ENCODE peak calls at places on chromosomes 13 and 19, in nine cellular contexts. O is AG04450, X is AG09319, M is HFFc6, K is choroid plexus epithelial cell, S is mesothelial cell of epicardium, W is endodermal cell, B is GM10248, Y is foreskin fibroblast. P is an unnamed sample.

GRCh38 chr13:76965759-76966421 is 17.6 kb downstream of the ACOD1 start:
- DNase-seq in S (peak; percentile 63), W (no peak), X (peak; percentile 75), B (no peak), M (peak; percentile 88), K (peak; percentile 93), Y (peak; percentile 92), O (peak; percentile 26), P (no peak)

GRCh38 chr13:71290963-71291937 is 575.8 kb downstream of the DACH1 start:
- DNase-seq in Y (peak; percentile 11), M (no peak), B (peak; percentile 16), W (no peak), X (peak; percentile 8), O (no peak), S (no peak), K (peak; percentile 46), P (peak; percentile 12)

GRCh38 chr13:19589312-19589711 is 28.0 kb upstream of the TPTE2 start:
- DNase-seq in O (no peak), W (no peak), M (no peak), B (no peak), K (no peak), S (no peak), X (no peak), Y (no peak), P (no peak)

GRCh38 chr13:69389899-69390298 is 717.7 kb upstream of the ATXN8OS start:
- DNase-seq in M (no peak), S (no peak), W (no peak), O (no peak), B (no peak), X (peak; percentile 7), Y (peak; percentile 3), K (peak; percentile 1), P (no peak)

GRCh38 chr13:31980842-31981241 is 50.7 kb upstream of the FRY start:
- DNase-seq in K (no peak), O (no peak), B (no peak), W (no peak), X (no peak), Y (no peak), M (no peak), S (no peak), P (no peak)

GRCh38 chr19:35135389-35135909 is 590 bp upstream of the LGI4 start:
- DNase-seq in X (no peak), Y (peak; percentile 81), W (peak; percentile 94), M (peak; percentile 42), B (peak; percentile 89), S (peak; percentile 86), K (peak; percentile 73), O (no peak), P (peak; percentile 93)

GRCh38 chr13:59236309-59236939 is 927.3 kb downstream of the DIAPH3 start:
- DNase-seq in M (no peak), X (no peak), S (no peak), O (no peak), B (no peak), K (no peak), W (no peak), Y (no peak), P (no peak)

GRCh38 chr19:19224852-19225494 is 13.2 kb downstream of the NCAN start:
- DNase-seq in O (peak; percentile 4), K (peak; percentile 58), S (peak; percentile 73), B (peak; percentile 89), X (peak; percentile 8), Y (peak; percentile 76), W (peak; percentile 97), M (peak; percentile 39), P (peak; percentile 93)

GRCh38 chr19:38090561-38090960 is 133.5 kb downstream of the DPF1 start:
- DNase-seq in B (no peak), M (no peak), X (no peak), Y (no peak), K (no peak), O (no peak), S (no peak), W (no peak), P (no peak)

GRCh38 chr19:3179739-3180293 is 1.2 kb downstream of the S1PR4 start:
- DNase-seq in O (no peak), Y (no peak), W (no peak), K (no peak), B (no peak), M (no peak), X (no peak), S (no peak), P (peak; percentile 60)

DNA sequence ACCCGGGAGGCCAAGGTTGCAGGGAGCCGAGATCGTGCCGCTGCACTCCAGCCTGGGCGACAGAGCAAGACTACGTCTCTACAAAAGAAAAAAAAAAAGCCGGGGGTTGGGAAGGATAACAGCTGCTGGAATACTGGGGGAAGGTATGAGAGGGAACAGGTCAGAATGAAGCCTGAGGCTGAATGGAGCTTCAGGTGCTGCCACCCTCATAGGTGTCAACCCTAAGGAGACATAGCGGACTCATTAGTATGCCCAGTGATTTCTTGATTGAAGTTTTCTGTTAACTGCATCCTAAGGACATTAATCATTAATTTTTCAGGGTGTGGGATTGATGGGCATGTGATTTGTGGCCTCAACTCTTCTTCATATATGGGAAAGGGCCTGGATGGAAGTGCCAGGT is 6.0 kb downstream of the SMARCA4 start:
- DNase-seq in K (no peak), W (no peak), Y (no peak), X (no peak), B (no peak), M (no peak), S (no peak), O (no peak), P (no peak)
- TF ChIP-seq CTCF in K (no peak), W (no peak), Y (no peak), X (no peak), B (no peak), M (no peak), S (no peak), O (no peak), P (no peak)

DNA sequence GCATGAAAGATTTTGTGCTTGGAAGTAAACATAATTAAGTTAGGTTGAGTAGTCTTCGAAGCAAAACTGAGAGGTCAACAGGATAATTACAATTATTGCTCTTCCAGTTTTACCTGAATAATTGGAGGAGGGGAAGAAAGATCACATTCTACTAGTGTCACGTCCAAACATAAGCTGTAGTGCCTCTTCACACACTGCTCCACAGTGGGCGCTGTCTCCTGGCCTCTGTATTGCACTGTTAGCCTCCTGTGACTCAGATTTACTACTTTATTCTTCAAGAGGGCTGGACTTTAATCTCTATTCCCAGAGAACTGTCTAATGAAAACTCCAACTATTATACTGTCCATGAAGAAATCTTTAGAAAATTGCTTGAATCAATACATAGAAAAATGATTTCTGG is 62.9 kb downstream of the TRPC4 start:
- DNase-seq in S (no peak), M (no peak), W (no peak), Y (no peak), O (no peak), X (no peak), B (no peak), K (no peak), P (no peak)
- TF ChIP-seq CTCF in S (no peak), M (no peak), W (peak; percentile 46), Y (no peak), O (no peak), X (no peak), B (no peak), K (peak; percentile 25), P (no peak)

GRCh38 chr13:41944635-41945401 is 16.1 kb downstream of the VWA8 start:
- DNase-seq in B (no peak), W (no peak), M (no peak), X (no peak), S (no peak), K (no peak), Y (no peak), O (no peak), P (no peak)

GRCh38 chr13:41941174-41941573 is 19.7 kb downstream of the VWA8 start:
- DNase-seq in O (no peak), Y (no peak), S (no peak), B (no peak), X (no peak), K (peak; percentile 34), W (no peak), M (no peak), P (no peak)

GRCh38 chr13:41939403-41939802 is 21.5 kb downstream of the VWA8 start:
- DNase-seq in W (no peak), Y (no peak), M (no peak), B (no peak), O (no peak), X (no peak), S (no peak), K (no peak), P (no peak)

GRCh38 chr13:41944229-41944628 is 16.7 kb downstream of the VWA8 start:
- DNase-seq in M (no peak), K (peak; percentile 36), W (no peak), Y (peak; percentile 19), B (no peak), S (no peak), X (no peak), O (no peak), P (no peak)

DNA sequence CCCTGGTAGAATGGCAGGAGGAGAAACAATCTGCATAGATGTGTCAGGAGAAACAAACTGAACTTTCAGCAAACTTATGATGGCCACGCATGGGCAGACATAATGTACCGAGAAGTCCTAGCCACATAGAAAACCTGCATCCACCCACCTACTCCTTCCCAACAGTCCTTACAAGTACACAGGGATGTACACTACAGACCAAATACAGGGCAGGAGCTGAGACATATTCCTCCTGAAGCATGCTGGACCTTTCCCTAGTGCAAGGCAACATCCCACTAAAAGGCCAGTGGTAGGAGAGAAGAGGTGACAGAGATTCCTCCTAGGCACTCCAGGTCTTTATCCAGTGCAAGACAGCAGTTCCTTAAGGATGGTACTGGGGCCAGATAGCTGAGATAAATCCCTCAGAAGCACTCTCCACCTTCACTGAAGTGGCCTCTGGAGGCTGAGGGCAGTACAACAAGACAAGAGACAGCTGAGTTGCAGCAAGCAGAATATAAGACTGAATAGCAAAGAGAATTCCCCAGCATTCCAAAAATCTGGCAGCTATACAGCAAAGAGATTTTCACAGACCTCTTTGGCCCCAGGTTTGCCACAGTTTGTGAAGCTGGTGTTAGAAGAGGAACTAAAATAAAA is 18.3 kb downstream of the VWA8 start:
- DNase-seq in B (no peak), K (peak; percentile 87), M (peak; percentile 62), O (peak; percentile 33), W (peak; percentile 75), X (no peak), Y (peak; percentile 75), S (no peak), P (no peak)
- TF ChIP-seq CTCF in B (peak; percentile 27), K (peak; percentile 77), M (peak; percentile 64), O (peak; percentile 55), W (peak; percentile 70), X (peak; percentile 45), Y (peak; percentile 41), S (no peak), P (no peak)

GRCh38 chr13:98403076-98403475 is 173.8 kb downstream of the STK24 start:
- DNase-seq in S (no peak), K (no peak), M (no peak), Y (no peak), O (no peak), W (no peak), B (no peak), X (no peak), P (no peak)

GRCh38 chr13:98406475-98406874 is 170.4 kb downstream of the STK24 start:
- DNase-seq in M (no peak), O (no peak), X (no peak), W (no peak), S (no peak), K (no peak), Y (no peak), B (no peak), P (no peak)

GRCh38 chr13:98406971-98407370 is 169.9 kb downstream of the STK24 start:
- DNase-seq in O (no peak), W (no peak), Y (no peak), M (no peak), X (no peak), B (no peak), K (no peak), S (no peak), P (no peak)

GRCh38 chr13:98405690-98406344 is 171.1 kb downstream of the STK24 start:
- DNase-seq in M (no peak), O (no peak), S (no peak), W (no peak), X (no peak), K (no peak), B (no peak), Y (no peak), P (no peak)

GRCh38 chr13:98405107-98405571 is 171.8 kb downstream of the STK24 start:
- DNase-seq in K (peak; percentile 22), S (no peak), W (peak; percentile 70), O (no peak), B (no peak), Y (peak; percentile 61), X (no peak), M (no peak), P (no peak)
- TF ChIP-seq CTCF in K (no peak), S (no peak), W (no peak), O (no peak), B (peak; percentile 5), Y (no peak), X (no peak), M (no peak), P (no peak)